ENCODE peak calls at places on chromosomes 7 and 10, in nine cellular contexts. One of them, this sample, is unnamed.

GRCh38 chr10:24884793-24885192 is 67.6 kb downstream of the PRTFDC1 start:
- DNase-seq in tibial nerve: no peak
- DNase-seq in MCF 10A: no peak
- DNase-seq in GM06990: no peak
- DNase-seq in CD4-positive, alpha-beta T cell: no peak
- DNase-seq in B cell: no peak
- DNase-seq in fibroblast of pulmonary artery: no peak
- DNase-seq in GM12865: no peak
- DNase-seq in ovary: no peak
- DNase-seq in this sample: no peak

GRCh38 chr7:37198188-37198905 is 250.3 kb downstream of the ELMO1 start:
- DNase-seq in tibial nerve: no peak
- DNase-seq in MCF 10A: no peak
- DNase-seq in GM06990: no peak
- DNase-seq in CD4-positive, alpha-beta T cell: no peak
- DNase-seq in B cell: no peak
- DNase-seq in fibroblast of pulmonary artery: no peak
- DNase-seq in GM12865: no peak
- DNase-seq in ovary: no peak
- DNase-seq in this sample: no peak

GRCh38 chr10:117860823-117861222 is 185.9 kb downstream of the RAB11FIP2 start:
- DNase-seq in tibial nerve: no peak
- DNase-seq in MCF 10A: peak; percentile 34
- DNase-seq in GM06990: no peak
- DNase-seq in CD4-positive, alpha-beta T cell: no peak
- DNase-seq in B cell: no peak
- DNase-seq in fibroblast of pulmonary artery: peak; percentile 25
- DNase-seq in GM12865: peak; percentile 45
- DNase-seq in ovary: no peak
- DNase-seq in this sample: peak; percentile 37

GRCh38 chr7:27184342-27185012 is 555 bp downstream of the HOXA11 start:
- DNase-seq in tibial nerve: no peak
- DNase-seq in MCF 10A: peak; percentile 32
- DNase-seq in GM06990: no peak
- DNase-seq in CD4-positive, alpha-beta T cell: no peak
- DNase-seq in B cell: no peak
- DNase-seq in fibroblast of pulmonary artery: peak; percentile 13
- DNase-seq in GM12865: no peak
- DNase-seq in ovary: no peak
- DNase-seq in this sample: no peak

GRCh38 chr7:36747969-36748574 is 23.8 kb upstream of the AOAH start:
- DNase-seq in tibial nerve: no peak
- DNase-seq in MCF 10A: no peak
- DNase-seq in GM06990: no peak
- DNase-seq in CD4-positive, alpha-beta T cell: no peak
- DNase-seq in B cell: no peak
- DNase-seq in fibroblast of pulmonary artery: peak; percentile 6
- DNase-seq in GM12865: peak; percentile 26
- DNase-seq in ovary: no peak
- DNase-seq in this sample: no peak

GRCh38 chr10:47339759-47340612 is 8.2 kb upstream of the RBP3 start:
- DNase-seq in tibial nerve: no peak
- DNase-seq in MCF 10A: no peak
- DNase-seq in GM06990: peak; percentile 22
- DNase-seq in CD4-positive, alpha-beta T cell: no peak
- DNase-seq in B cell: no peak
- DNase-seq in fibroblast of pulmonary artery: no peak
- DNase-seq in GM12865: no peak
- DNase-seq in ovary: no peak
- DNase-seq in this sample: no peak

GRCh38 chr7:101625076-101625914 is 3.8 kb downstream of the MYL10 start:
- DNase-seq in tibial nerve: peak; percentile 24
- DNase-seq in MCF 10A: no peak
- DNase-seq in GM06990: no peak
- DNase-seq in CD4-positive, alpha-beta T cell: no peak
- DNase-seq in B cell: no peak
- DNase-seq in fibroblast of pulmonary artery: peak; percentile 16
- DNase-seq in GM12865: no peak
- DNase-seq in ovary: no peak
- DNase-seq in this sample: no peak

GRCh38 chr10:50629495-50630122 is 5.9 kb upstream of the SGMS1 start:
- DNase-seq in tibial nerve: no peak
- DNase-seq in MCF 10A: no peak
- DNase-seq in GM06990: no peak
- DNase-seq in CD4-positive, alpha-beta T cell: no peak
- DNase-seq in B cell: no peak
- DNase-seq in fibroblast of pulmonary artery: no peak
- DNase-seq in GM12865: no peak
- DNase-seq in ovary: no peak
- DNase-seq in this sample: no peak

GRCh38 chr7:39541493-39541892 is 24.7 kb upstream of the YAE1 start:
- DNase-seq in tibial nerve: no peak
- DNase-seq in MCF 10A: no peak
- DNase-seq in GM06990: no peak
- DNase-seq in CD4-positive, alpha-beta T cell: no peak
- DNase-seq in B cell: no peak
- DNase-seq in fibroblast of pulmonary artery: no peak
- DNase-seq in GM12865: no peak
- DNase-seq in ovary: no peak
- DNase-seq in this sample: no peak

GRCh38 chr10:132712698-132713232 is 73.2 kb downstream of the NKX6-2 start:
- DNase-seq in tibial nerve: no peak
- DNase-seq in MCF 10A: no peak
- DNase-seq in GM06990: no peak
- DNase-seq in CD4-positive, alpha-beta T cell: no peak
- DNase-seq in B cell: no peak
- DNase-seq in fibroblast of pulmonary artery: no peak
- DNase-seq in GM12865: no peak
- DNase-seq in ovary: peak; percentile 1
- DNase-seq in this sample: no peak

GRCh38 chr10:27801171-27801785 is 55.7 kb upstream of the MKX start:
- DNase-seq in tibial nerve: no peak
- DNase-seq in MCF 10A: no peak
- DNase-seq in GM06990: no peak
- DNase-seq in CD4-positive, alpha-beta T cell: no peak
- DNase-seq in B cell: no peak
- DNase-seq in fibroblast of pulmonary artery: no peak
- DNase-seq in GM12865: no peak
- DNase-seq in ovary: no peak
- DNase-seq in this sample: no peak

GRCh38 chr7:143490719-143491306 is 13.1 kb downstream of the TAS2R41 start:
- DNase-seq in tibial nerve: peak; percentile 43
- DNase-seq in MCF 10A: peak; percentile 54
- DNase-seq in GM06990: no peak
- DNase-seq in CD4-positive, alpha-beta T cell: no peak
- DNase-seq in B cell: no peak
- DNase-seq in fibroblast of pulmonary artery: peak; percentile 53
- DNase-seq in GM12865: peak; percentile 13
- DNase-seq in ovary: no peak
- DNase-seq in this sample: no peak

GRCh38 chr7:27115161-27116018 is 12.9 kb upstream of the HOXA2 start:
- DNase-seq in tibial nerve: no peak
- DNase-seq in MCF 10A: peak; percentile 81
- DNase-seq in GM06990: no peak
- DNase-seq in CD4-positive, alpha-beta T cell: no peak
- DNase-seq in B cell: no peak
- DNase-seq in fibroblast of pulmonary artery: no peak
- DNase-seq in GM12865: no peak
- DNase-seq in ovary: no peak
- DNase-seq in this sample: no peak

GRCh38 chr7:50529093-50529862 is 35.9 kb downstream of the DDC start:
- DNase-seq in tibial nerve: no peak
- DNase-seq in MCF 10A: no peak
- DNase-seq in GM06990: no peak
- DNase-seq in CD4-positive, alpha-beta T cell: no peak
- DNase-seq in B cell: no peak
- DNase-seq in fibroblast of pulmonary artery: no peak
- DNase-seq in GM12865: no peak
- DNase-seq in ovary: no peak
- DNase-seq in this sample: no peak

GRCh38 chr10:93383562-93383981 is 98.6 kb downstream of the MYOF start:
- DNase-seq in tibial nerve: no peak
- DNase-seq in MCF 10A: peak; percentile 49
- DNase-seq in GM06990: no peak
- DNase-seq in CD4-positive, alpha-beta T cell: no peak
- DNase-seq in B cell: no peak
- DNase-seq in fibroblast of pulmonary artery: peak; percentile 77
- DNase-seq in GM12865: no peak
- DNase-seq in ovary: no peak
- DNase-seq in this sample: no peak

GRCh38 chr7:121563177-121563576 is 167.1 kb upstream of the FAM3C start:
- DNase-seq in tibial nerve: no peak
- DNase-seq in MCF 10A: peak; percentile 21
- DNase-seq in GM06990: no peak
- DNase-seq in CD4-positive, alpha-beta T cell: no peak
- DNase-seq in B cell: no peak
- DNase-seq in fibroblast of pulmonary artery: no peak
- DNase-seq in GM12865: no peak
- DNase-seq in ovary: no peak
- DNase-seq in this sample: no peak
- TF ChIP-seq CTCF in tibial nerve: no peak
- TF ChIP-seq CTCF in MCF 10A: peak; percentile 17
- TF ChIP-seq CTCF in GM06990: no peak
- TF ChIP-seq CTCF in CD4-positive, alpha-beta T cell: no peak
- TF ChIP-seq CTCF in B cell: no peak
- TF ChIP-seq CTCF in fibroblast of pulmonary artery: peak; percentile 45
- TF ChIP-seq CTCF in GM12865: no peak
- TF ChIP-seq CTCF in ovary: no peak
- TF ChIP-seq CTCF in this sample: no peak

GRCh38 chr10:30750971-30751677 is 121.6 kb upstream of the LYZL2 start:
- DNase-seq in tibial nerve: no peak
- DNase-seq in MCF 10A: no peak
- DNase-seq in GM06990: no peak
- DNase-seq in CD4-positive, alpha-beta T cell: no peak
- DNase-seq in B cell: no peak
- DNase-seq in fibroblast of pulmonary artery: no peak
- DNase-seq in GM12865: peak; percentile 81
- DNase-seq in ovary: no peak
- DNase-seq in this sample: peak; percentile 56

GRCh38 chr10:30749368-30749767 is 119.8 kb upstream of the LYZL2 start:
- DNase-seq in tibial nerve: no peak
- DNase-seq in MCF 10A: no peak
- DNase-seq in GM06990: no peak
- DNase-seq in CD4-positive, alpha-beta T cell: no peak
- DNase-seq in B cell: no peak
- DNase-seq in fibroblast of pulmonary artery: no peak
- DNase-seq in GM12865: no peak
- DNase-seq in ovary: no peak
- DNase-seq in this sample: no peak

GRCh38 chr10:30748152-30748845 is 118.7 kb upstream of the LYZL2 start:
- DNase-seq in tibial nerve: no peak
- DNase-seq in MCF 10A: no peak
- DNase-seq in GM06990: no peak
- DNase-seq in CD4-positive, alpha-beta T cell: no peak
- DNase-seq in B cell: no peak
- DNase-seq in fibroblast of pulmonary artery: no peak
- DNase-seq in GM12865: no peak
- DNase-seq in ovary: no peak
- DNase-seq in this sample: no peak

GRCh38 chr10:30752481-30752881 is 122.9 kb upstream of the LYZL2 start:
- DNase-seq in tibial nerve: no peak
- DNase-seq in MCF 10A: no peak
- DNase-seq in GM06990: no peak
- DNase-seq in CD4-positive, alpha-beta T cell: no peak
- DNase-seq in B cell: no peak
- DNase-seq in fibroblast of pulmonary artery: no peak
- DNase-seq in GM12865: no peak
- DNase-seq in ovary: no peak
- DNase-seq in this sample: no peak

DNA sequence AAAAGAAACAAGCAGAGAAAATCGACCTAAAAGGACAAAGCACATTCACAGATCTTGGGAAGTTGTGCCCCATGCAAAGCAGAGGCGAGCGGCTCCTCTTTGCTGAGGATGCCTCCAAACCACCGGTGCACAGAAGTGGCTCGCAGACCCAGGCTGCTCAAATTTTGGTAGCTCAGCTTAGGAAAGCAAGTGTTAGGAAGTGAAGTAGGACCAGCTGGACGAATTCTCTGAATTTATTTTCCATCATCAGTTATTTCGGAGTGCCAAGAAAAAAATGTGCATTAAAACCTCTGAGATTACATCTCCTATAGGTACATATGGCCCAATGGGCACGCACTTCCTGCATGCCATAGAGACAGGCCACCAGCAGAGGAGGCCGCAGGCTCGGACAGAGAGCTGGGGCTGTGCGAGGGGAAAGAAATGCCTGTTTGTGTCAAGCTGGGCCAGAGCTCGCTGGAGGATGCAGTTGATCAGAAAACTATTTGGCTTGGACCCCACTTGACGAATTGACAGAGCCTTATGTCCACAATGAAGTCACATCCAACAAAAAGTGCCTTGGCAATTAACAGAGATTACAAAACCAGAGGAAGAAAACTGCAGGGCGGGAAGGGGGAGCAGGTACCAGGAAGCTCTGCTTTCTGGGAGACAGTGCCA is 122.3 kb upstream of the LYZL2 start:
- DNase-seq in tibial nerve: peak; percentile 60
- DNase-seq in MCF 10A: peak; percentile 56
- DNase-seq in GM06990: peak; percentile 67
- DNase-seq in CD4-positive, alpha-beta T cell: no peak
- DNase-seq in B cell: no peak
- DNase-seq in fibroblast of pulmonary artery: peak; percentile 57
- DNase-seq in GM12865: peak; percentile 90
- DNase-seq in ovary: peak; percentile 64
- DNase-seq in this sample: peak; percentile 70
- TF ChIP-seq CTCF in tibial nerve: peak; percentile 88
- TF ChIP-seq CTCF in MCF 10A: peak; percentile 77
- TF ChIP-seq CTCF in GM06990: peak; percentile 83
- TF ChIP-seq CTCF in CD4-positive, alpha-beta T cell: no peak
- TF ChIP-seq CTCF in B cell: no peak
- TF ChIP-seq CTCF in fibroblast of pulmonary artery: peak; percentile 70
- TF ChIP-seq CTCF in GM12865: peak; percentile 98
- TF ChIP-seq CTCF in ovary: peak; percentile 30
- TF ChIP-seq CTCF in this sample: peak; percentile 55

GRCh38 chr7:44108768-44109750 is 4.9 kb downstream of the AEBP1 start:
- DNase-seq in tibial nerve: no peak
- DNase-seq in MCF 10A: no peak
- DNase-seq in GM06990: no peak
- DNase-seq in CD4-positive, alpha-beta T cell: no peak
- DNase-seq in B cell: no peak
- DNase-seq in fibroblast of pulmonary artery: no peak
- DNase-seq in GM12865: no peak
- DNase-seq in ovary: no peak
- DNase-seq in this sample: peak; percentile 41
- TF ChIP-seq CTCF in tibial nerve: no peak
- TF ChIP-seq CTCF in MCF 10A: no peak
- TF ChIP-seq CTCF in GM06990: peak; percentile 25
- TF ChIP-seq CTCF in CD4-positive, alpha-beta T cell: no peak
- TF ChIP-seq CTCF in B cell: no peak
- TF ChIP-seq CTCF in fibroblast of pulmonary artery: no peak
- TF ChIP-seq CTCF in GM12865: no peak
- TF ChIP-seq CTCF in ovary: no peak
- TF ChIP-seq CTCF in this sample: no peak

DNA sequence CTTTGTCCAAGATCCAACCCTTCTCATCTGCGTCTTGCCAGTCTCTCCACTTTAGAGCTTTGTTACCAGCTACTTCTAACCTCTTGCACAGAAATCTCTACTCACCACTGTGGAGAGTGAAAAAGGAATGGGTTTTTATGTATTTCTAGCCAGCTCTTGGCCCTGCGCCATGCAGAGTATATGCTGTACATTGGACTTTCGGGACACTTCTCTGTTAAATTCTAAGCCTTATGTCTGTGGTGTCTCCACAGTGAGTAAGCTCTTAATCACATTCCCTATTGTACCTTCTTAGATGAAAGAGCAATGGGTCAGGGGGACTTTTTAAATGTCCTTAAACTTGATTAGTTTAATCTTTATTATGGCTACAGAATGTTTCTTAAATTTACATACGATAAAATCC is 253.0 kb upstream of the C7orf33 start:
- DNase-seq in tibial nerve: no peak
- DNase-seq in MCF 10A: no peak
- DNase-seq in GM06990: no peak
- DNase-seq in CD4-positive, alpha-beta T cell: no peak
- DNase-seq in B cell: no peak
- DNase-seq in fibroblast of pulmonary artery: no peak
- DNase-seq in GM12865: no peak
- DNase-seq in ovary: no peak
- DNase-seq in this sample: no peak
- TF ChIP-seq CTCF in tibial nerve: no peak
- TF ChIP-seq CTCF in MCF 10A: no peak
- TF ChIP-seq CTCF in GM06990: no peak
- TF ChIP-seq CTCF in CD4-positive, alpha-beta T cell: no peak
- TF ChIP-seq CTCF in B cell: no peak
- TF ChIP-seq CTCF in fibroblast of pulmonary artery: no peak
- TF ChIP-seq CTCF in GM12865: no peak
- TF ChIP-seq CTCF in ovary: no peak
- TF ChIP-seq CTCF in this sample: no peak

This sample was measured in GM13976.